ENCODE peak calls at places on chromosomes 2 and 18, in six cellular contexts. S is RWPE2, J is breast epithelium, O is gastrocnemius medialis, Y is neural progenitor cell, C is HL-60. D is an unnamed sample.

GRCh38 chr2:43312751-43313641 is 86.6 kb upstream of the ZFP36L2 start:
- DNase-seq in S (no peak), J (no peak), O (no peak), Y (no peak), C (no peak), D (no peak)

GRCh38 chr2:204849887-204850286 is 304.6 kb downstream of the PARD3B start:
- DNase-seq in S (no peak), J (no peak), O (no peak), Y (no peak), C (no peak), D (no peak)

GRCh38 chr18:43596106-43596712 is 318.9 kb upstream of the SYT4 start:
- DNase-seq in S (no peak), J (no peak), O (no peak), Y (peak; percentile 13), C (no peak), D (no peak)

GRCh38 chr18:62897153-62897552 is 181.8 kb downstream of the PHLPP1 start:
- DNase-seq in S (no peak), J (no peak), O (no peak), Y (no peak), C (no peak), D (no peak)

GRCh38 chr18:78777992-78778391 is 201.6 kb upstream of the SALL3 start:
- DNase-seq in S (no peak), J (no peak), O (no peak), Y (no peak), C (no peak), D (no peak)

GRCh38 chr18:69490072-69490471 is 89.4 kb downstream of the DOK6 start:
- DNase-seq in S (no peak), J (no peak), O (no peak), Y (no peak), C (no peak), D (no peak)

GRCh38 chr2:43480874-43481273 is 115.0 kb downstream of the THADA start:
- DNase-seq in S (no peak), J (no peak), O (no peak), Y (no peak), C (no peak), D (no peak)

GRCh38 chr2:16166327-16166981 is 226.1 kb downstream of the MYCN start:
- DNase-seq in S (no peak), J (no peak), O (no peak), Y (peak; percentile 91), C (no peak), D (no peak)

GRCh38 chr18:74116628-74117554 is 30.7 kb downstream of the FBXO15 start:
- DNase-seq in S (no peak), J (no peak), O (no peak), Y (peak; percentile 56), C (peak; percentile 25), D (no peak)

GRCh38 chr2:130231656-130232055 is 33.4 kb upstream of the TUBA3E start:
- DNase-seq in S (no peak), J (no peak), O (no peak), Y (no peak), C (no peak), D (no peak)

GRCh38 chr2:240530181-240530580 is 27.6 kb downstream of the ANKMY1 start:
- DNase-seq in S (no peak), J (no peak), O (no peak), Y (no peak), C (no peak), D (no peak)

GRCh38 chr2:217887841-217888665 is 114.7 kb downstream of the TNS1 start:
- DNase-seq in S (no peak), J (no peak), O (no peak), Y (no peak), C (no peak), D (no peak)

GRCh38 chr2:174776686-174777085 is 12.4 kb upstream of the CHRNA1 start:
- DNase-seq in S (no peak), J (no peak), O (no peak), Y (no peak), C (no peak), D (no peak)
- TF ChIP-seq CTCF in S (no peak), J (no peak), O (no peak), Y (no peak), C (no peak), D (no peak)

DNA sequence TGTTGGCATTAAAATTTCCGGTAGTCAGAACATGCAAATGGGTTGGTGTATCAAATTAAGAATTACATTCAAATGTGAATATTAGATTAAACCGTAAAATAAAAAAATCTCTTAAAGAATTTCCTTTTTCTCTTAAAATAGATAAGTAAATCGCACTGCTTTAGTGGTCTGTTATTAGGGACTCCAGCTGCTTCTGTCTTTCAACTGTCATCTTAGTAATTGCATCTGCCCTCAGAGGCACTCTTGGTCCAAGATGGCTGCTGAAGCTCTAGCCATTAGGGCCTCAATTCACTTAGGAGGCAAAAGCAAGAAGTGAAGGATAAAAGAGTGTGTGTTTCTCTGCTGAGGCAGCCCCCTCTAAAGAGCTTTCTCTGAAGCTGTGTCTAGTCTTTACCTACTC is 132.4 kb downstream of the MGAT5 start:
- DNase-seq in S (no peak), J (no peak), O (no peak), Y (no peak), C (no peak), D (no peak)
- H3K4me3 ChIP-seq in S (no peak overlapping the region), J (no peak overlapping the region), O (no peak overlapping the region), Y (no peak overlapping the region), C (no peak overlapping the region), D (no peak overlapping the region)

GRCh38 chr18:57559311-57559710 is 27.2 kb downstream of the FECH start:
- DNase-seq in S (no peak), J (no peak), O (no peak), Y (no peak), C (no peak), D (no peak)
- TF ChIP-seq CTCF in S (no peak), J (no peak), O (no peak), Y (no peak), C (no peak), D (no peak)

GRCh38 chr2:237668440-237668839 is 41.1 kb downstream of the LRRFIP1 start:
- DNase-seq in S (no peak), J (no peak), O (no peak), Y (no peak), C (no peak), D (no peak)

GRCh38 chr2:237665713-237666143 is 38.3 kb downstream of the LRRFIP1 start:
- DNase-seq in S (no peak), J (no peak), O (no peak), Y (peak; percentile 79), C (no peak), D (no peak)

GRCh38 chr2:237667891-237668290 is 40.5 kb downstream of the LRRFIP1 start:
- DNase-seq in S (no peak), J (no peak), O (no peak), Y (no peak), C (no peak), D (peak; percentile 30)

GRCh38 chr2:237664151-237664550 is 36.8 kb downstream of the LRRFIP1 start:
- DNase-seq in S (no peak), J (no peak), O (no peak), Y (no peak), C (no peak), D (no peak)

GRCh38 chr2:237666606-237667005 is 39.2 kb downstream of the LRRFIP1 start:
- DNase-seq in S (no peak), J (no peak), O (no peak), Y (no peak), C (no peak), D (no peak)
- H3K4me3 ChIP-seq in S (no peak overlapping the region), J (no peak overlapping the region), O (no peak overlapping the region), Y (no peak overlapping the region), C (no peak overlapping the region), D (no peak overlapping the region)

DNA sequence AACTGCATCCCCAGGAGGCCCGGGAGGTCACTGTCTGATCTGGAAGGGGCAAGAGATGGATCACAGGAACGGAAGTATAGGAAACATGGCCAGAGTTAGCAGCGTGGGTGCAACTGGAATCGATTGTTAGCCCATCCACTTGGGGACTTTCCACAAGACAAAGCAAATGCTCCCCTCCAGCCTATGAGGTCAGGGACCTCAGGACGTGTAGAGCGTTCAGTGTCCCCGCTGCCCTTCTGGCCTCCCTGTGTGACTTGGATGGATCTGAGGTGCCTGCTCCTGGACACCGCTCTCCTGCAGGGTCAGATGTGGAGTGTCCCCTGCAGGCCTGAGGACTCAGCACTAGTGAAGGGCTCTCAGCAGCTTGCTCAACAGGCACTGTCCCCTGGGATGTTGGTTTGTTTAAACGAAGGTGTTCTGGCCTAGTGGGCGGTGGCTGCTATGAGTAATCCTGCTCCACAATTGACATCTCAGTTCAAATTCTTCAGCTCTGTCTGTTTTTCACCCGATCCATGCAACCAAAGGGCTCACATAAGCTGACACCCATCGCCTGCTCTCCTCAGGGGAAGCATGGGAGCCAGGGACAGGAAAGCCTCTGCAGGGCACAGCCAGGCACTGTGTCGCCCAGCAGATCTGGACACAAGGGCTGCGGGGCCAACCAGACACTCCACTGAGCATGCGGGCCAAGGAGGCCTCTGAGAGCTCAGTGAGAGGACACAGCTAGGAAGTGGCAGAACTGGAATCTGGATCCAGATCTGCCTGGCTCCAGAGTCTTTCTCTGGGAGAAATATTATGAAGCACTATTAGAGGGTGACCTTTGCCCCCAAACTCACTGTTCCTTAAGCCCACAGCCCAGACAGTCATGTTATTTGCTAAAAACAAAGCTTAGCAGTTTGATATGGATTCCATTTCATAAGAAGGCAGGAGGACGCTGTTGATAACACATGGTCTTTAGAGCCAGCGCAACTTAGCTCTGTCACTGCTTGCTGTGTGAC is 78.5 kb downstream of the RHOB start:
- DNase-seq in S (no peak), J (no peak), O (peak; percentile 58), Y (no peak), C (no peak), D (no peak)
- TF ChIP-seq CTCF in S (no peak), J (no peak), O (no peak), Y (no peak), C (no peak), D (peak; percentile 5)

GRCh38 chr2:41774011-41774605 is 273.7 kb upstream of the PKDCC start:
- DNase-seq in S (no peak), J (no peak), O (no peak), Y (no peak), C (no peak), D (peak; percentile 71)

GRCh38 chr2:41768301-41768700 is 279.5 kb upstream of the PKDCC start:
- DNase-seq in S (no peak), J (no peak), O (no peak), Y (no peak), C (no peak), D (no peak)

GRCh38 chr2:41775381-41776025 is 272.3 kb upstream of the PKDCC start:
- DNase-seq in S (no peak), J (no peak), O (no peak), Y (no peak), C (no peak), D (peak; percentile 52)

DNA sequence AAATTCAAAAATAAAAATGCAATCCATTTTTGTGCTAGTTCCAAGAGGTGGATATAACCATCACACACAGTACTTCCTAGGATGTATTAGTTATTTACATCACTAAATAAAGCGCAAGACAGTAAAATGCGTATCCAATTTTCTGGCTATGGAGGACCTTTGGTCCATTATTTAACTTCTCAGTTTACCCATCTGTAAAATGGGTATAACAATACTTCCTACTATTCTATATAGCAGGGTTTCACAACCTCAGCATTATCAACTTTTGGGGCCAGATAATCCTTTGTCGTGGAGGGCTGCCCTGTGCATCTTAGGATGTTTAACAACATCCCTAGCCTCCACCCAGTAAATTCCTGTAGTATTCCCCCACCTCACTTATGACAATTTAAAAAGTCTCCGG is 275.1 kb upstream of the PKDCC start:
- DNase-seq in S (no peak), J (no peak), O (no peak), Y (no peak), C (no peak), D (no peak)
- H3K4me3 ChIP-seq in S (no peak overlapping the region), J (no peak overlapping the region), O (no peak overlapping the region), Y (no peak overlapping the region), C (no peak overlapping the region), D (no peak overlapping the region)

GRCh38 chr2:62941413-62941812 is 109.2 kb upstream of the OTX1 start:
- DNase-seq in S (no peak), J (no peak), O (no peak), Y (no peak), C (no peak), D (no peak)
- TF ChIP-seq CTCF in S (no peak), J (no peak), O (no peak), Y (peak; percentile 46), C (no peak), D (no peak)

GRCh38 chr18:75455249-75456183 is 28.0 kb upstream of the SMIM21 start:
- DNase-seq in S (no peak), J (no peak), O (no peak), Y (peak; percentile 65), C (peak; percentile 20), D (no peak)
- H3K4me3 ChIP-seq in S (peak overlapping the region; percentile 15), J (peak overlapping the region; percentile 53), O (peak overlapping the region; percentile 45), Y (peak overlapping the region; percentile 57), C (peak overlapping the region; percentile 27), D (no peak overlapping the region)